ENCODE peak calls at places on chromosome 22, in nine cellular contexts. One of them, this sample, is unnamed.

GRCh38 chr22:27609411-27610029 is 192.0 kb downstream of the MN1 start:
- DNase-seq in thoracic aorta: no peak
- DNase-seq in esophagus squamous epithelium: no peak
- DNase-seq in small intestine: no peak
- DNase-seq in lower lobe of right lung: no peak
- DNase-seq in IMR-90: no peak
- DNase-seq in heart left ventricle: no peak
- DNase-seq in cardiac muscle cell: no peak
- DNase-seq in stomach: no peak
- DNase-seq in this sample: no peak

GRCh38 chr22:33919591-33920501 is at the start of gene LARGE1:
- DNase-seq in thoracic aorta: no peak
- DNase-seq in esophagus squamous epithelium: no peak
- DNase-seq in small intestine: peak; percentile 51
- DNase-seq in lower lobe of right lung: peak; percentile 64
- DNase-seq in IMR-90: peak; percentile 20
- DNase-seq in heart left ventricle: peak; percentile 52
- DNase-seq in cardiac muscle cell: peak; percentile 74
- DNase-seq in stomach: peak; percentile 63
- DNase-seq in this sample: peak; percentile 91

GRCh38 chr22:29255064-29255621 is 12.6 kb downstream of the RHBDD3 start:
- DNase-seq in thoracic aorta: no peak
- DNase-seq in esophagus squamous epithelium: no peak
- DNase-seq in small intestine: no peak
- DNase-seq in lower lobe of right lung: no peak
- DNase-seq in IMR-90: no peak
- DNase-seq in heart left ventricle: no peak
- DNase-seq in cardiac muscle cell: no peak
- DNase-seq in stomach: no peak
- DNase-seq in this sample: no peak

GRCh38 chr22:42356547-42356946 is 75.7 kb downstream of the NFAM1 start:
- DNase-seq in thoracic aorta: no peak
- DNase-seq in esophagus squamous epithelium: no peak
- DNase-seq in small intestine: no peak
- DNase-seq in lower lobe of right lung: no peak
- DNase-seq in IMR-90: no peak
- DNase-seq in heart left ventricle: no peak
- DNase-seq in cardiac muscle cell: no peak
- DNase-seq in stomach: no peak
- DNase-seq in this sample: no peak

GRCh38 chr22:30044369-30044768 is 35.9 kb upstream of the HORMAD2 start:
- DNase-seq in thoracic aorta: no peak
- DNase-seq in esophagus squamous epithelium: no peak
- DNase-seq in small intestine: peak; percentile 92
- DNase-seq in lower lobe of right lung: no peak
- DNase-seq in IMR-90: peak; percentile 93
- DNase-seq in heart left ventricle: no peak
- DNase-seq in cardiac muscle cell: no peak
- DNase-seq in stomach: peak; percentile 43
- DNase-seq in this sample: no peak

GRCh38 chr22:46537221-46537945 is at the start of gene CELSR1:
- DNase-seq in thoracic aorta: no peak
- DNase-seq in esophagus squamous epithelium: no peak
- DNase-seq in small intestine: no peak
- DNase-seq in lower lobe of right lung: peak; percentile 89
- DNase-seq in IMR-90: peak; percentile 11
- DNase-seq in heart left ventricle: no peak
- DNase-seq in cardiac muscle cell: peak; percentile 84
- DNase-seq in stomach: peak; percentile 73
- DNase-seq in this sample: no peak

GRCh38 chr22:42996646-42997365 is 18.1 kb downstream of the PACSIN2 start:
- DNase-seq in thoracic aorta: no peak
- DNase-seq in esophagus squamous epithelium: no peak
- DNase-seq in small intestine: no peak
- DNase-seq in lower lobe of right lung: no peak
- DNase-seq in IMR-90: no peak
- DNase-seq in heart left ventricle: no peak
- DNase-seq in cardiac muscle cell: no peak
- DNase-seq in stomach: no peak
- DNase-seq in this sample: no peak

GRCh38 chr22:41910599-41911291 is 4.1 kb downstream of the SHISA8 start:
- DNase-seq in thoracic aorta: no peak
- DNase-seq in esophagus squamous epithelium: no peak
- DNase-seq in small intestine: no peak
- DNase-seq in lower lobe of right lung: no peak
- DNase-seq in IMR-90: no peak
- DNase-seq in heart left ventricle: no peak
- DNase-seq in cardiac muscle cell: no peak
- DNase-seq in stomach: peak; percentile 61
- DNase-seq in this sample: no peak

GRCh38 chr22:33529424-33530113 is 390.7 kb downstream of the LARGE1 start:
- DNase-seq in thoracic aorta: no peak
- DNase-seq in esophagus squamous epithelium: no peak
- DNase-seq in small intestine: no peak
- DNase-seq in lower lobe of right lung: no peak
- DNase-seq in IMR-90: peak; percentile 33
- DNase-seq in heart left ventricle: no peak
- DNase-seq in cardiac muscle cell: no peak
- DNase-seq in stomach: no peak
- DNase-seq in this sample: no peak

GRCh38 chr22:17235149-17235655 is 16.0 kb upstream of the ADA2 start:
- DNase-seq in thoracic aorta: no peak
- DNase-seq in esophagus squamous epithelium: no peak
- DNase-seq in small intestine: no peak
- DNase-seq in lower lobe of right lung: peak; percentile 19
- DNase-seq in IMR-90: no peak
- DNase-seq in heart left ventricle: no peak
- DNase-seq in cardiac muscle cell: no peak
- DNase-seq in stomach: no peak
- DNase-seq in this sample: no peak

GRCh38 chr22:27801197-27801615 is 350 bp downstream of the MN1 start:
- DNase-seq in thoracic aorta: no peak
- DNase-seq in esophagus squamous epithelium: no peak
- DNase-seq in small intestine: no peak
- DNase-seq in lower lobe of right lung: no peak
- DNase-seq in IMR-90: peak; percentile 41
- DNase-seq in heart left ventricle: no peak
- DNase-seq in cardiac muscle cell: peak; percentile 70
- DNase-seq in stomach: peak; percentile 33
- DNase-seq in this sample: no peak

GRCh38 chr22:46592390-46592872 is 27.8 kb upstream of the GRAMD4 start:
- DNase-seq in thoracic aorta: no peak
- DNase-seq in esophagus squamous epithelium: no peak
- DNase-seq in small intestine: no peak
- DNase-seq in lower lobe of right lung: peak; percentile 70
- DNase-seq in IMR-90: peak; percentile 71
- DNase-seq in heart left ventricle: peak; percentile 74
- DNase-seq in cardiac muscle cell: no peak
- DNase-seq in stomach: no peak
- DNase-seq in this sample: no peak

GRCh38 chr22:18005201-18005926 is 19.0 kb downstream of the MICAL3 start:
- DNase-seq in thoracic aorta: no peak
- DNase-seq in esophagus squamous epithelium: no peak
- DNase-seq in small intestine: no peak
- DNase-seq in lower lobe of right lung: no peak
- DNase-seq in IMR-90: no peak
- DNase-seq in heart left ventricle: no peak
- DNase-seq in cardiac muscle cell: no peak
- DNase-seq in stomach: no peak
- DNase-seq in this sample: no peak

GRCh38 chr22:29470159-29470855 is 9.7 kb upstream of the NEFH start:
- DNase-seq in thoracic aorta: no peak
- DNase-seq in esophagus squamous epithelium: no peak
- DNase-seq in small intestine: peak; percentile 35
- DNase-seq in lower lobe of right lung: peak; percentile 76
- DNase-seq in IMR-90: peak; percentile 24
- DNase-seq in heart left ventricle: peak; percentile 59
- DNase-seq in cardiac muscle cell: peak; percentile 72
- DNase-seq in stomach: peak; percentile 63
- DNase-seq in this sample: no peak

GRCh38 chr22:41380993-41381328 is 781 bp upstream of the TEF start:
- DNase-seq in thoracic aorta: peak; percentile 62
- DNase-seq in esophagus squamous epithelium: no peak
- DNase-seq in small intestine: peak; percentile 82
- DNase-seq in lower lobe of right lung: peak; percentile 87
- DNase-seq in IMR-90: peak; percentile 94
- DNase-seq in heart left ventricle: peak; percentile 87
- DNase-seq in cardiac muscle cell: peak; percentile 88
- DNase-seq in stomach: peak; percentile 77
- DNase-seq in this sample: peak; percentile 97

GRCh38 chr22:45502215-45503070 is at the start of gene FBLN1:
- DNase-seq in thoracic aorta: no peak
- DNase-seq in esophagus squamous epithelium: no peak
- DNase-seq in small intestine: no peak
- DNase-seq in lower lobe of right lung: peak; percentile 41
- DNase-seq in IMR-90: no peak
- DNase-seq in heart left ventricle: peak; percentile 44
- DNase-seq in cardiac muscle cell: peak; percentile 91
- DNase-seq in stomach: no peak
- DNase-seq in this sample: no peak

GRCh38 chr22:45425101-45425500 is 11.6 kb downstream of the RIBC2 start:
- DNase-seq in thoracic aorta: no peak
- DNase-seq in esophagus squamous epithelium: no peak
- DNase-seq in small intestine: no peak
- DNase-seq in lower lobe of right lung: no peak
- DNase-seq in IMR-90: peak; percentile 36
- DNase-seq in heart left ventricle: no peak
- DNase-seq in cardiac muscle cell: no peak
- DNase-seq in stomach: no peak
- DNase-seq in this sample: peak; percentile 58

GRCh38 chr22:38347944-38348750 is 30.9 kb upstream of the CSNK1E start:
- DNase-seq in thoracic aorta: no peak
- DNase-seq in esophagus squamous epithelium: no peak
- DNase-seq in small intestine: peak; percentile 21
- DNase-seq in lower lobe of right lung: no peak
- DNase-seq in IMR-90: peak; percentile 29
- DNase-seq in heart left ventricle: no peak
- DNase-seq in cardiac muscle cell: no peak
- DNase-seq in stomach: peak; percentile 17
- DNase-seq in this sample: no peak

GRCh38 chr22:31489632-31490495 is at the start of gene EIF4ENIF1:
- DNase-seq in thoracic aorta: peak; percentile 64
- DNase-seq in esophagus squamous epithelium: peak; percentile 53
- DNase-seq in small intestine: peak; percentile 82
- DNase-seq in lower lobe of right lung: peak; percentile 92
- DNase-seq in IMR-90: peak; percentile 78
- DNase-seq in heart left ventricle: peak; percentile 91
- DNase-seq in cardiac muscle cell: peak; percentile 88
- DNase-seq in stomach: peak; percentile 87
- DNase-seq in this sample: no peak

GRCh38 chr22:32396746-32397145 is 15.3 kb downstream of the RTCB start:
- DNase-seq in thoracic aorta: no peak
- DNase-seq in esophagus squamous epithelium: no peak
- DNase-seq in small intestine: peak; percentile 62
- DNase-seq in lower lobe of right lung: peak; percentile 76
- DNase-seq in IMR-90: no peak
- DNase-seq in heart left ventricle: no peak
- DNase-seq in cardiac muscle cell: no peak
- DNase-seq in stomach: no peak
- DNase-seq in this sample: no peak

DNA sequence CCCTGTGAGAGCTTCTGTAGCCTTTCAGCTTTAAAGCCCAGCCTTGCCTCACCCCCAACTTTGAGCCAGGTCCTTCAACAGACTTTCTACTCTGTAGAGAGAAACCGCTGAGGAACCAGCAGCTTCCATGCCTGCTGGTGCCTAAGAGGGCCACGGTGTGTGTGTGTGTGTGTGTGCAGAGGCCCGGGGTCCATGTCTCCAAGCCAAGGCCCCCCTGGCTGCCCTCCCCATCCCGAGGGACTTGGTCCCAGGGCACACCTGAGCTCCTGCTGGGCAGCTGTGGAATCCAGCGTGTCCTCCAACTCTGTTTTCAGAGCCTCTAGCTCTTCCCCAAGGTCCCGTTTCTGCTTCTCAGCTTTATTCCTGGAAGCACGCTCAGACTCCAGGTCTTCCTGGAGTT is 42.3 kb downstream of the APOL1 start:
- DNase-seq in thoracic aorta: no peak
- DNase-seq in esophagus squamous epithelium: no peak
- DNase-seq in small intestine: no peak
- DNase-seq in lower lobe of right lung: peak; percentile 28
- DNase-seq in IMR-90: no peak
- DNase-seq in heart left ventricle: no peak
- DNase-seq in cardiac muscle cell: no peak
- DNase-seq in stomach: no peak
- DNase-seq in this sample: no peak
- H3K9me3 ChIP-seq in thoracic aorta: no peaks in the 10 kb centered on the region
- H3K9me3 ChIP-seq in esophagus squamous epithelium: no peaks in the 10 kb centered on the region
- H3K9me3 ChIP-seq in small intestine: no peaks in the 10 kb centered on the region
- H3K9me3 ChIP-seq in lower lobe of right lung: no peaks in the 10 kb centered on the region
- H3K9me3 ChIP-seq in IMR-90: no peaks in the 10 kb centered on the region
- H3K9me3 ChIP-seq in heart left ventricle: no peaks in the 10 kb centered on the region
- H3K9me3 ChIP-seq in cardiac muscle cell: no peaks in the 10 kb centered on the region
- H3K9me3 ChIP-seq in stomach: no peaks in the 10 kb centered on the region
- H3K9me3 ChIP-seq in this sample: no peaks in the 10 kb centered on the region

GRCh38 chr22:48758905-48759875 is 1068.5 kb downstream of the BRD1 start:
- DNase-seq in thoracic aorta: no peak
- DNase-seq in esophagus squamous epithelium: no peak
- DNase-seq in small intestine: no peak
- DNase-seq in lower lobe of right lung: peak; percentile 23
- DNase-seq in IMR-90: no peak
- DNase-seq in heart left ventricle: no peak
- DNase-seq in cardiac muscle cell: no peak
- DNase-seq in stomach: peak; percentile 9
- DNase-seq in this sample: peak; percentile 65
- H3K9me3 ChIP-seq in thoracic aorta: no peaks in the 10 kb centered on the region
- H3K9me3 ChIP-seq in esophagus squamous epithelium: no peaks in the 10 kb centered on the region
- H3K9me3 ChIP-seq in small intestine: no peaks in the 10 kb centered on the region
- H3K9me3 ChIP-seq in lower lobe of right lung: no peaks in the 10 kb centered on the region
- H3K9me3 ChIP-seq in IMR-90: peaks cover 58% of the 10 kb centered on the region
- H3K9me3 ChIP-seq in heart left ventricle: peaks cover 2% of the 10 kb centered on the region
- H3K9me3 ChIP-seq in cardiac muscle cell: no peaks in the 10 kb centered on the region
- H3K9me3 ChIP-seq in stomach: no peaks in the 10 kb centered on the region
- H3K9me3 ChIP-seq in this sample: no peaks in the 10 kb centered on the region

GRCh38 chr22:47615051-47615450 is 852.6 kb downstream of the TBC1D22A start:
- DNase-seq in thoracic aorta: no peak
- DNase-seq in esophagus squamous epithelium: no peak
- DNase-seq in small intestine: no peak
- DNase-seq in lower lobe of right lung: no peak
- DNase-seq in IMR-90: no peak
- DNase-seq in heart left ventricle: no peak
- DNase-seq in cardiac muscle cell: no peak
- DNase-seq in stomach: no peak
- DNase-seq in this sample: no peak
- H3K9me3 ChIP-seq in thoracic aorta: no peaks in the 10 kb centered on the region
- H3K9me3 ChIP-seq in esophagus squamous epithelium: no peaks in the 10 kb centered on the region
- H3K9me3 ChIP-seq in small intestine: no peaks in the 10 kb centered on the region
- H3K9me3 ChIP-seq in lower lobe of right lung: no peaks in the 10 kb centered on the region
- H3K9me3 ChIP-seq in IMR-90: peaks cover 52% of the 10 kb centered on the region
- H3K9me3 ChIP-seq in heart left ventricle: no peaks in the 10 kb centered on the region
- H3K9me3 ChIP-seq in cardiac muscle cell: no peaks in the 10 kb centered on the region
- H3K9me3 ChIP-seq in stomach: peaks cover 2% of the 10 kb centered on the region
- H3K9me3 ChIP-seq in this sample: no peaks in the 10 kb centered on the region

DNA sequence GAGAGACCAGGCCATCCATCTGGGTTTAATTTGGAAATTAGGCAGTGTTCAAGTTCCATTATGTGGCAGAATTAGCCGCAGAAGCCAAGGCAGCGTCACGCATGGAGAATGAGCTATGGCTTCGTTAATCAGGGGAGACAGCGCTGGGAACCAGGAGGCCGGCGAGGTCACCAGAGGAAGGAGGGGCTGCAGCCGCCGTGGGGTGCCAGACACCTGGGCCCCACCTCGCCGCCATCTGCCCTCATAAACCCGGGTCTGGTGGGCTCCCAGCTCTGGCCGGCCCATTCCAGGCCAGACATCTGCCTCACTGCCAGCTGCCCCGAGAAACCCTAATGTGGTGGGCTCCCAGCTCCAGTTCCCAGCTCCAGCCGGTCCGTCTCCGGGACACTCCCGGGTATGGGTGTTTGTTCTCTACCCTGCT is 676.9 kb downstream of the BRD1 start:
- DNase-seq in thoracic aorta: no peak
- DNase-seq in esophagus squamous epithelium: no peak
- DNase-seq in small intestine: no peak
- DNase-seq in lower lobe of right lung: no peak
- DNase-seq in IMR-90: no peak
- DNase-seq in heart left ventricle: no peak
- DNase-seq in cardiac muscle cell: no peak
- DNase-seq in stomach: peak; percentile 24
- DNase-seq in this sample: no peak
- H3K9me3 ChIP-seq in thoracic aorta: no peaks in the 10 kb centered on the region
- H3K9me3 ChIP-seq in esophagus squamous epithelium: no peaks in the 10 kb centered on the region
- H3K9me3 ChIP-seq in small intestine: no peaks in the 10 kb centered on the region
- H3K9me3 ChIP-seq in lower lobe of right lung: no peaks in the 10 kb centered on the region
- H3K9me3 ChIP-seq in IMR-90: peaks cover 69% of the 10 kb centered on the region
- H3K9me3 ChIP-seq in heart left ventricle: no peaks in the 10 kb centered on the region
- H3K9me3 ChIP-seq in cardiac muscle cell: no peaks in the 10 kb centered on the region
- H3K9me3 ChIP-seq in stomach: no peaks in the 10 kb centered on the region
- H3K9me3 ChIP-seq in this sample: no peaks in the 10 kb centered on the region